ENCODE peak calls at places on chromosome 18, in nine cellular contexts. R, K, P, W, L, C, F, J and D are unnamed samples.

GRCh38 chr18:21454725-21455124 is 145.8 kb downstream of the ESCO1 start:
- DNase-seq in R (no peak), K (no peak), P (no peak), W (no peak), L (no peak), C (no peak), F (no peak), J (no peak), D (no peak)

GRCh38 chr18:36929601-36930000 is 100.7 kb downstream of the KIAA1328 start:
- DNase-seq in R (no peak), K (no peak), P (no peak), W (no peak), L (no peak), C (no peak), F (no peak), J (no peak), D (no peak)

GRCh38 chr18:2087877-2088673 is 483.2 kb downstream of the METTL4 start:
- DNase-seq in R (no peak), K (no peak), P (no peak), W (peak), L (no peak), C (no peak), F (no peak), J (no peak), D (no peak)

GRCh38 chr18:27109403-27109802 is 75.7 kb downstream of the CHST9 start:
- DNase-seq in R (no peak), K (no peak), P (no peak), W (no peak), L (no peak), C (no peak), F (no peak), J (no peak), D (no peak)

GRCh38 chr18:31736630-31737029 is 24.1 kb downstream of the SLC25A52 start:
- DNase-seq in R (no peak), K (no peak), P (no peak), W (no peak), L (no peak), C (no peak), F (no peak), J (no peak), D (no peak)

GRCh38 chr18:66971951-66972350 is 368.1 kb upstream of the CDH19 start:
- DNase-seq in R (no peak), K (no peak), P (no peak), W (no peak), L (no peak), C (no peak), F (no peak), J (no peak), D (no peak)

GRCh38 chr18:14943486-14943885 is 195.5 kb downstream of the ANKRD30B start:
- DNase-seq in R (peak), K (no peak), P (no peak), W (no peak), L (no peak), C (no peak), F (no peak), J (no peak), D (no peak)

GRCh38 chr18:35458677-35459441 is 38.9 kb downstream of the INO80C start:
- DNase-seq in R (no peak), K (peak), P (no peak), W (peak), L (peak), C (peak), F (no peak), J (no peak), D (no peak)

GRCh38 chr18:55440988-55441387 is 147.0 kb downstream of the TCF4 start:
- DNase-seq in R (no peak), K (no peak), P (no peak), W (no peak), L (no peak), C (no peak), F (no peak), J (no peak), D (no peak)

GRCh38 chr18:9613550-9614400 is 584 bp downstream of the PPP4R1 start:
- DNase-seq in R (peak), K (peak), P (peak), W (peak), L (peak), C (peak), F (no peak), J (peak), D (peak)

GRCh38 chr18:22682720-22683119 is 250.4 kb upstream of the RBBP8 start:
- DNase-seq in R (no peak), K (no peak), P (no peak), W (no peak), L (no peak), C (no peak), F (no peak), J (no peak), D (no peak)

GRCh38 chr18:35511428-35511827 is 13.7 kb upstream of the INO80C start:
- DNase-seq in R (no peak), K (no peak), P (peak), W (no peak), L (no peak), C (no peak), F (no peak), J (no peak), D (no peak)

GRCh38 chr18:48300463-48300961 is 108.7 kb downstream of the ZBTB7C start:
- DNase-seq in R (peak), K (no peak), P (no peak), W (no peak), L (peak), C (no peak), F (no peak), J (peak), D (peak)

GRCh38 chr18:70291295-70291574 is 2.4 kb downstream of the SOCS6 start:
- DNase-seq in R (no peak), K (no peak), P (no peak), W (no peak), L (no peak), C (no peak), F (no peak), J (no peak), D (no peak)

GRCh38 chr18:63140038-63140450 is 179.5 kb downstream of the BCL2 start:
- DNase-seq in R (no peak), K (no peak), P (no peak), W (no peak), L (no peak), C (no peak), F (no peak), J (no peak), D (no peak)

GRCh38 chr18:57801379-57802165 is 1.5 kb downstream of the ATP8B1 start:
- DNase-seq in R (no peak), K (peak), P (peak), W (no peak), L (no peak), C (peak), F (no peak), J (no peak), D (peak)

GRCh38 chr18:57997820-57998219 is 46.2 kb upstream of the NEDD4L start:
- DNase-seq in R (no peak), K (no peak), P (no peak), W (no peak), L (no peak), C (no peak), F (no peak), J (no peak), D (no peak)

GRCh38 chr18:29653816-29654215 is 1388.7 kb downstream of the DSC3 start:
- DNase-seq in R (no peak), K (no peak), P (no peak), W (no peak), L (no peak), C (no peak), F (no peak), J (no peak), D (no peak)